ENCODE peak calls at places on chromosomes 13 and 19, in seven cellular contexts. W is AG04450, N is transverse colon, L is body of pancreas, G is mammary epithelial cell, D is ovary, Y is heart right ventricle. P is an unnamed sample. For H3K9me3, the result is how much of the 10 kb centered on the place peaks cover.

GRCh38 chr13:80888421-80888820 is 547.5 kb upstream of the SPRY2 start:
- DNase-seq in N (no peak), D (no peak), G (no peak), Y (no peak), W (no peak), L (no peak), P (no peak)

GRCh38 chr19:4058696-4059492 is 7.8 kb downstream of the ZBTB7A start:
- DNase-seq in L (no peak), Y (no peak), W (no peak), G (no peak), D (peak), N (peak), P (no peak)

GRCh38 chr13:45473627-45474026 is 8.9 kb downstream of the COG3 start:
- DNase-seq in Y (no peak), G (no peak), N (no peak), L (no peak), D (no peak), W (no peak), P (peak)

GRCh38 chr13:31049833-31050232 is 111.9 kb downstream of the HSPH1 start:
- DNase-seq in N (no peak), G (no peak), Y (no peak), L (no peak), W (no peak), D (no peak), P (no peak)

GRCh38 chr19:49838816-49839588 is 12.0 kb upstream of the PTOV1 start:
- DNase-seq in L (no peak), D (no peak), G (no peak), N (no peak), Y (no peak), W (no peak), P (no peak)

GRCh38 chr13:43516401-43516826 is 270.4 kb downstream of the ENOX1 start:
- DNase-seq in Y (peak), G (no peak), W (peak), D (no peak), L (no peak), N (no peak), P (peak)

GRCh38 chr13:106376411-106377112 is 158.9 kb downstream of the EFNB2 start:
- DNase-seq in Y (no peak), L (no peak), G (peak), D (no peak), N (no peak), W (peak), P (peak)

GRCh38 chr13:70424928-70425327 is 316.7 kb upstream of the KLHL1 start:
- DNase-seq in L (no peak), D (no peak), G (no peak), Y (no peak), W (no peak), N (no peak), P (no peak)

GRCh38 chr19:58054792-58055482 is 4.1 kb upstream of the ZNF135 start:
- DNase-seq in N (peak), L (peak), W (no peak), Y (peak), D (peak), G (no peak), P (peak)

GRCh38 chr19:44164673-44165512 is at the start of gene ZNF226:
- DNase-seq in Y (peak), N (peak), L (peak), G (peak), D (peak), W (peak), P (peak)

GRCh38 chr19:44164327-44164672 is 600 bp upstream of the ZNF226 start:
- DNase-seq in L (no peak), G (no peak), Y (no peak), W (no peak), N (no peak), D (no peak), P (no peak)

GRCh38 chr19:44163789-44164188 is 1.1 kb upstream of the ZNF226 start:
- DNase-seq in Y (no peak), N (no peak), L (no peak), D (no peak), W (no peak), G (no peak), P (no peak)
- H3K9me3 ChIP-seq in Y (half or more), N (under half), L (under half), D (under half), W (under half), G (under half), P (under half)

DNA sequence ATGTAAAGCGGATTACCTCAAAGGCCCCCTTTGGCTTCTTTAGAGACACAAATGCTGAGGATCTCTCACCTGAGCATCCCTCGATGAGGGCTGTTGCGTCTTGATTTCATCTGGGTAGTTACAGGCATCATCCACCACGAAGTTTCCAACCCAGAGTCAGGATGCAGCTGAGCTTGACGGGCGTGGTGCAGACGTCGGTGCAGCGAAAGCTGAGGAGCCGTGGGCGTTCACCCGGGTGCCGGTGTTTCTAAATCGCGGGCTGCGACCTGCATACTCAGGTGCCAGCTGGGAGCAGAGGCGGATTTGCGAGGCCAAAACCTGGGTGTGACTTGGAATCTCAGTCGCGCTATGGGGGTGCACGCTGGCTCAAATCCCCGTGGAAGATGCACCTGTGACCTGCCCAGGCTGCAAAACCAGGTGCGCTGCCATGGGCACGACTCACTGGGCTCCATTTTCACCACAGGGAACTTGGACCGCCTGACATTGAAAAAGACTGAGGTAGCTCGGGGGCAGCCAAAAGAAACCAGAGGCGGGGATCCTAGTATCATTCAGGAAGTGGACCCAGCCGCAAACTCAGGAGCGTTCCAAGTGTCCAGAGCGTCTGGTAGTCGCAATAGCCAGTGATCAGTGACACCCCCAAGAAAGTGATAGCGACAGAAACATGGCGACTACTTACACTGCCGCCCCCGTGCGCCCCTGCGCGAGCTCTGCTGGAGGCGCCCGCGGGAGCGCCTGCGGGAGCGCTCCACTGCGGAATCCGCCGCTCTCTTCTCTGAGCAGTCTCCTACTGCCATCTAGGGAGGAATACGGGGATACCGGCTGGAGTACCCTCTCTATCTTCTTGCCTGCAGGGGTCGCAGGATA is 36.4 kb upstream of the IGFL4 start:
- DNase-seq in D (no peak), Y (no peak), N (peak), G (peak), L (peak), W (peak), P (peak)
- TF ChIP-seq CTCF in D (no peak), Y (peak), N (peak), G (peak), L (peak), W (peak), P (peak)

DNA sequence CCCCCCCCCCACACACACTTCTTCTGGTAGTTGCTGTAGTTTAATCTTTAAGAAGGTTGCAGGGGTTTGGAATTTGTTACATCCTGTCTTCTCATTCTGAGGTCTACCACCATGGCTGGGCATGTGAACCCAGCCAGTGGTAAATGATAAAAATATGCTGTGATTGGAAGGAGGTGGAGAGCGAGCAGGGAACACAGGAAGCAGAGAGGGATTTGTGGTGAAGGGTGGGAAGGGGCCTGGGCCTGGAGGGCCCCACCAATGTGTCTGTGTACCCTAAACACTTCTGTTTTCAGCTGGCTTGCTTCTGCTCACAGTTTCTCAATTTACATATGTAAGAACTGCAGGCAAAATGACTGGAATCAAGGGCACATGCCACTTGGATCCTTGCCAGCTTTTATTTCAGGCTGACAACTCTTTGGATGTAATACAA is 313.5 kb downstream of the SHISA2 start:
- DNase-seq in Y (no peak), G (peak), N (no peak), L (peak), W (no peak), D (no peak), P (peak)
- H3K27ac ChIP-seq in Y (no peak), G (no peak), N (no peak), L (no peak), W (no peak), D (no peak), P (no peak)

GRCh38 chr19:6539514-6539913 is 8.7 kb downstream of the TNFSF9 start:
- DNase-seq in N (no peak), Y (no peak), D (no peak), W (no peak), G (no peak), L (no peak), P (no peak)

GRCh38 chr19:6540918-6541689 is 10.3 kb downstream of the TNFSF9 start:
- DNase-seq in N (no peak), D (no peak), L (no peak), W (no peak), G (peak), Y (no peak), P (no peak)

GRCh38 chr19:6543866-6544347 is 13.1 kb downstream of the TNFSF9 start:
- DNase-seq in W (no peak), Y (no peak), G (no peak), L (no peak), N (no peak), D (no peak), P (no peak)
- H3K9me3 ChIP-seq in W (under half), Y (under half), G (under half), L (under half), N (under half), D (under half), P (under half)

GRCh38 chr19:32357720-32358119 is 12.3 kb downstream of the ZNF507 start:
- DNase-seq in G (no peak), Y (no peak), W (no peak), D (no peak), L (no peak), N (no peak), P (no peak)
- TF ChIP-seq CTCF in G (peak), Y (peak), W (peak), D (no peak), L (peak), N (no peak), P (peak)

GRCh38 chr13:109840201-109840892 is 54.0 kb upstream of the IRS2 start:
- DNase-seq in D (no peak), W (no peak), Y (no peak), L (no peak), N (no peak), G (peak), P (peak)

GRCh38 chr13:109842521-109842920 is 56.1 kb upstream of the IRS2 start:
- DNase-seq in N (no peak), W (no peak), D (no peak), G (no peak), Y (no peak), L (no peak), P (no peak)

GRCh38 chr13:109843695-109844094 is 57.3 kb upstream of the IRS2 start:
- DNase-seq in D (no peak), G (no peak), L (no peak), N (no peak), W (no peak), Y (no peak), P (no peak)

GRCh38 chr13:109844396-109844795 is 58.0 kb upstream of the IRS2 start:
- DNase-seq in L (peak), N (no peak), W (peak), D (no peak), G (peak), Y (no peak), P (peak)

GRCh38 chr13:109840893-109841287 is 54.5 kb upstream of the IRS2 start:
- DNase-seq in G (no peak), L (no peak), N (no peak), D (no peak), Y (no peak), W (no peak), P (no peak)
- H3K27ac ChIP-seq in G (no peak), L (no peak), N (no peak), D (no peak), Y (no peak), W (no peak), P (no peak)

GRCh38 chr13:33032037-33032625 is 15.9 kb downstream of the KL start:
- DNase-seq in G (no peak), N (no peak), D (no peak), L (no peak), Y (peak), W (no peak), P (no peak)
- H3K9me3 ChIP-seq in G (under half), N (under half), D (under half), L (under half), Y (under half), W (under half), P (under half)

GRCh38 chr19:53078668-53079067 is 24.6 kb downstream of the ZNF160 start:
- DNase-seq in L (no peak), D (no peak), Y (no peak), W (no peak), N (no peak), G (no peak), P (no peak)

GRCh38 chr19:53079313-53079924 is 23.8 kb downstream of the ZNF160 start:
- DNase-seq in L (no peak), G (no peak), N (no peak), W (no peak), Y (no peak), D (no peak), P (no peak)

GRCh38 chr19:53082929-53083328 is 20.3 kb downstream of the ZNF160 start:
- DNase-seq in W (no peak), D (no peak), N (no peak), L (no peak), Y (no peak), G (no peak), P (no peak)

DNA sequence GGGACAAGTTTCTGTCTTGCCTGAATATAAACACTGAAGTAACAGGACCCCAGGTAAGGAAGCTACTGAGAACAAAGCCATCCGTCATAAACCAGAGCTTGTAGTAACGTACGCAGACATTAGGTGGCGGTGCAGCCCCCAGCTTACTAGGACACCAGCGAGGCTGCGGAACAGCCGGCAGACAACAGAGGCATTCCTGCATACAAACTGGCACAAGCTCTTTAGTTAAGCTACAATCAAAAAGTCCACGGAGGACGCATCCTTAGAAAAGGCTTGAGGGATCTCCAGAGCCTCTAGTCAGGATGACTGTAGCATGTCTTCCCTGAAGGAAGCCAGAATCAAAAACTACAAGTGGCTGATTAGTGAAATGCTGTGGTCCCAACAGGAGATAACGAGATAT is 26.2 kb downstream of the ZNF160 start:
- DNase-seq in N (peak), D (no peak), W (no peak), G (no peak), L (peak), Y (peak), P (peak)
- TF ChIP-seq CTCF in N (peak), D (peak), W (peak), G (peak), L (peak), Y (peak), P (peak)

DNA sequence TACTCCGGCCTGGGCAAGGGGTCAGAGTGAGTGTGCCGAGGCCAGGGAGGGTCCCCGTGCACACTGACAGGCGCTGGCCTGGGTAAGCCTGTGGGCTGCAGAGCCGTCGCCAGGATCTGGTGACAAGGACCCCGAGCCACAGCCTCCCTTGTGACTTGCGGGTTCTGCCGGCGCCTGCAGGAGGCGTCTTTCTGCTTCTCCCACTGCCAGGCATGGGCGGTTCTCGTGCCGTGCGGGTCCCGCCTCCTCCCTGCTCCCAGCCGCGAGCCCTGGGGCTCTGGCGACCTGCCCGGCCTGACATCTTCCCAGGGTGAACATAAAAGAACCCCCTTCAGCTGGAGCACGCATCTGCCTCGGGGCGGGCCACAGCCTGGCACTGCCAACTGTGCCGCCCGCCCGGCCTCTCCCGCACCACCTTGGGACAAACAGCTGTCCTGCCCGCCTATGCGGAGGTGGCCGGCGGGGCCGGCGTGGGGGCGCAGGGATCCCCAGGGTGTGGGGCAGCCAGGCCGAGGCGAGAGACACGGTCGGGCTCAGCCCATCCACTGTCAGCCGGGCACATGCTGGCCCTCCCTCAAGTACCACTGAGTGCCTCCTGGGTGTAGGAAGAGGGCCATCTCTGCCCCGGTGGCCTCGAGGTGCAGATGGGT is 1.5 kb upstream of the HCN2 start:
- DNase-seq in W (no peak), N (peak), L (peak), Y (peak), G (peak), D (no peak), P (peak)
- H3K27ac ChIP-seq in W (no peak), N (no peak), L (no peak), Y (no peak), G (no peak), D (no peak), P (no peak)

GRCh38 chr13:19062019-19062646 is 119.5 kb downstream of the TUBA3C start:
- DNase-seq in Y (no peak), D (no peak), G (no peak), W (no peak), N (no peak), L (no peak), P (no peak)
- H3K9me3 ChIP-seq in Y (under half), D (under half), G (under half), W (half or more), N (under half), L (under half), P (under half)